ENCODE peak calls at places on chromosomes 5 and 9, in seven cellular contexts. Y, I, N, Q, A, P and B are unnamed samples.

GRCh38 chr9:85117831-85118230 is 448.3 kb downstream of the NTRK2 start:
- DNase-seq in Y (no peak), I (no peak), N (no peak), Q (no peak), A (no peak), P (no peak), B (no peak)

GRCh38 chr9:85212887-85213286 is 528.9 kb downstream of the AGTPBP1 start:
- DNase-seq in Y (peak), I (peak), N (peak), Q (no peak), A (no peak), P (no peak), B (no peak)

GRCh38 chr5:6404129-6404528 is 25.8 kb upstream of the MED10 start:
- DNase-seq in Y (no peak), I (no peak), N (no peak), Q (no peak), A (no peak), P (no peak), B (no peak)

GRCh38 chr5:132176987-132177386 is 50.7 kb downstream of the P4HA2 start:
- DNase-seq in Y (no peak), I (peak), N (no peak), Q (no peak), A (no peak), P (no peak), B (no peak)

GRCh38 chr5:180784497-180785097 is 18.0 kb downstream of the MGAT1 start:
- DNase-seq in Y (peak), I (peak), N (peak), Q (peak), A (peak), P (peak), B (no peak)

GRCh38 chr9:112180387-112180881 is 5.3 kb upstream of the SUSD1 start:
- DNase-seq in Y (no peak), I (no peak), N (no peak), Q (no peak), A (no peak), P (peak), B (no peak)

GRCh38 chr5:130496215-130496614 is 592.0 kb downstream of the CHSY3 start:
- DNase-seq in Y (no peak), I (no peak), N (no peak), Q (no peak), A (no peak), P (no peak), B (no peak)

GRCh38 chr5:163585206-163585605 is 79.8 kb downstream of the MAT2B start:
- DNase-seq in Y (no peak), I (no peak), N (no peak), Q (no peak), A (no peak), P (no peak), B (no peak)

GRCh38 chr9:123115146-123115913 is 81.9 kb downstream of the GPR21 start:
- DNase-seq in Y (no peak), I (no peak), N (no peak), Q (no peak), A (no peak), P (no peak), B (peak)

GRCh38 chr9:126154869-126155268 is 171.8 kb upstream of the MVB12B start:
- DNase-seq in Y (no peak), I (no peak), N (peak), Q (no peak), A (no peak), P (no peak), B (no peak)

GRCh38 chr9:23768861-23769260 is 57.2 kb downstream of the ELAVL2 start:
- DNase-seq in Y (no peak), I (no peak), N (no peak), Q (no peak), A (no peak), P (no peak), B (no peak)

GRCh38 chr5:81068635-81069034 is 108.5 kb downstream of the RASGRF2 start:
- DNase-seq in Y (no peak), I (no peak), N (no peak), Q (no peak), A (no peak), P (no peak), B (no peak)

GRCh38 chr5:115888027-115888426 is 46.3 kb downstream of the AP3S1 start:
- DNase-seq in Y (peak), I (peak), N (no peak), Q (no peak), A (no peak), P (no peak), B (no peak)

GRCh38 chr5:76861616-76862015 is 11.8 kb downstream of the S100Z start:
- DNase-seq in Y (no peak), I (no peak), N (no peak), Q (no peak), A (no peak), P (no peak), B (no peak)

GRCh38 chr9:14279671-14280070 is 34.3 kb downstream of the NFIB start:
- DNase-seq in Y (no peak), I (no peak), N (no peak), Q (no peak), A (no peak), P (no peak), B (no peak)

GRCh38 chr9:33750307-33750838 is 45.0 kb upstream of the PRSS3 start:
- DNase-seq in Y (no peak), I (no peak), N (no peak), Q (no peak), A (no peak), P (no peak), B (no peak)

GRCh38 chr9:26234865-26235264 is 556.6 kb upstream of the TUSC1 start:
- DNase-seq in Y (no peak), I (no peak), N (no peak), Q (no peak), A (no peak), P (no peak), B (peak)

GRCh38 chr5:146340260-146341081 is 1.8 kb downstream of the POU4F3 start:
- DNase-seq in Y (no peak), I (peak), N (no peak), Q (peak), A (peak), P (no peak), B (peak)

GRCh38 chr5:165525268-165525667 is 2019.8 kb downstream of the MAT2B start:
- DNase-seq in Y (no peak), I (peak), N (no peak), Q (no peak), A (no peak), P (no peak), B (no peak)

GRCh38 chr5:143403607-143404415 is at the start of gene NR3C1:
- DNase-seq in Y (no peak), I (peak), N (peak), Q (peak), A (peak), P (peak), B (peak)

GRCh38 chr9:9917400-9917799 is 695.4 kb downstream of the PTPRD start:
- DNase-seq in Y (no peak), I (no peak), N (no peak), Q (no peak), A (no peak), P (no peak), B (no peak)

GRCh38 chr5:57335092-57335491 is 147.5 kb downstream of the ACTBL2 start:
- DNase-seq in Y (no peak), I (peak), N (no peak), Q (no peak), A (no peak), P (no peak), B (no peak)

GRCh38 chr9:385818-386398 is 171.2 kb downstream of the DOCK8 start:
- DNase-seq in Y (peak), I (peak), N (peak), Q (no peak), A (peak), P (peak), B (no peak)

GRCh38 chr9:84218322-84218721 is 122.2 kb downstream of the SLC28A3 start:
- DNase-seq in Y (no peak), I (no peak), N (no peak), Q (no peak), A (no peak), P (no peak), B (no peak)

GRCh38 chr5:7078090-7078489 is 317.8 kb upstream of the ADCY2 start:
- DNase-seq in Y (no peak), I (no peak), N (no peak), Q (no peak), A (no peak), P (no peak), B (no peak)

GRCh38 chr5:139459451-139459934 is 3.0 kb downstream of the ECSCR start:
- DNase-seq in Y (no peak), I (no peak), N (no peak), Q (no peak), A (no peak), P (no peak), B (peak)

GRCh38 chr5:97135868-97136267 is 6.5 kb downstream of the LIX1 start:
- DNase-seq in Y (no peak), I (no peak), N (no peak), Q (no peak), A (no peak), P (no peak), B (no peak)

GRCh38 chr5:134975078-134975715 is 7.5 kb downstream of the CATSPER3 start:
- DNase-seq in Y (no peak), I (peak), N (no peak), Q (no peak), A (no peak), P (no peak), B (no peak)

GRCh38 chr9:71896762-71897161 is 14.2 kb downstream of the ABHD17B start:
- DNase-seq in Y (no peak), I (no peak), N (no peak), Q (no peak), A (no peak), P (no peak), B (no peak)

GRCh38 chr5:60295423-60295822 is 401.9 kb upstream of the PDE4D start:
- DNase-seq in Y (peak), I (peak), N (no peak), Q (no peak), A (no peak), P (no peak), B (no peak)

GRCh38 chr9:114729706-114730105 is 47.7 kb upstream of the TEX48 start:
- DNase-seq in Y (no peak), I (no peak), N (no peak), Q (no peak), A (no peak), P (no peak), B (no peak)

DNA sequence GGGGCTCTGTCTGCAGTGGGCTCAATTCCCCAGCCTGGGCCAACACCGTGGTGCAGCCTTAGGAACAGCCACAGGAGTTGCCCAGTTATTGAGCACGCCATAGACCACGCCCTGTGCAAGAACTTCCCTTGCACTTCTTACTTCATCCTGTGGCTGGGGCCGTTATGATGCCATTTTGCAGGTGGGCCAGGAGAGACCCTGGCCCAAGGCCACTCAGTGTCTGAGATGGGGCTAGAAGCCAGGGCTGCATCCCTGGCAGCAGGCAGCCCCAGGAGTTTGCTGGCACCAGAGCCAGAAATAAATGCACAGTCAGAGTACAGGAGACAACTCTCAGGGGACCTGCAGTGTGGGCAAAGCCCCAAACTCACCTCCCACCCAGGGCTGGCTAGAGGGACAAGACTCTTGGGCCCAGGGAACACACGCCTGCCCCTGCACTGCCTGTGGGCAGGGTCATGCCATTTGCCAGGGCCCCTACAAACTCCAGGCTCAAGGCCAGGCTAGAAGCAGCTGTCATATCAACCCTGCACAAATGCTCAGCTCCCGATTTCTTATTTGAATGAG is 6.7 kb downstream of the CORO2A start:
- DNase-seq in Y (no peak), I (peak), N (no peak), Q (no peak), A (no peak), P (no peak), B (no peak)
- H3K4me3 ChIP-seq in Y (no peak), I (no peak), N (no peak), Q (no peak), A (no peak), P (no peak), B (no peak)

GRCh38 chr5:127963931-127964330 is 119.6 kb upstream of the SLC12A2 start:
- DNase-seq in Y (no peak), I (no peak), N (no peak), Q (no peak), A (no peak), P (no peak), B (no peak)
- H3K4me3 ChIP-seq in Y (no peak), I (no peak), N (no peak), Q (no peak), A (no peak), P (no peak), B (no peak)

GRCh38 chr5:154753792-154754191 is 1.4 kb upstream of the LARP1 start:
- DNase-seq in Y (no peak), I (peak), N (peak), Q (peak), A (peak), P (no peak), B (no peak)
- H3K4me3 ChIP-seq in Y (peak), I (peak), N (no peak), Q (peak), A (no peak), P (no peak), B (no peak)

DNA sequence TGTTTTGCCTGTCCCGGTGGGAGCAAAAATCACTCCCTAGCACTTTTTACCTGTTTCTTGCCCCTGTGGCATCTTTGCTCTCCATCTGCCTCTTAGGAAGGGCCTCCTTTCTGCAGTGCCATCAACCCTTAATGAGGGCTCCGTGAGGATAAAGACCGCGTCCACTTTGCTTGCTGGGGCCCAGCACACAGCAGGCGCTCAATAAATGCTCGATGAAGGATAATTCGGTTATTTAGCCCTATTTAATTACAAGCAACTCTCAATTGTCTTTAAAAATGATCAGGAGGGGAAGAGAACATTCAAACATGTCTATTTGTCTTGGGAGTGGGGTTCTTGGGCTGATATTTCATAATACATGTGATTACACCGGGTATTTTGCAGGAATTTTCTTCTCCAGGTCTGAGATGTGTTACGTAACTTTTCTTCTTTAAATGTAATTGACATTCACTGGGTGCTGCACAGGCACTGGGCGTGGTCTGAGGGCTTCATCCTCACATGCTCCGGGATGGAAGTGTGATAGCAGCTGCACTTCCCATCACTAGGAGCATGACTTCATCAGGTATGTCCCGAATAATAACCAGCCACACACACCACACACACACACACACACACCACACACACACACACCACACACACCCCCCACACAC is 19.8 kb upstream of the NTNG2 start:
- DNase-seq in Y (no peak), I (no peak), N (no peak), Q (no peak), A (no peak), P (no peak), B (no peak)
- H3K4me3 ChIP-seq in Y (no peak), I (no peak), N (no peak), Q (peak), A (no peak), P (no peak), B (peak)